ENCODE peak calls at places on chromosomes 5 and 9, in nine cellular contexts. A is tibial nerve, W is brain microvascular endothelial cell, Y is cardiac muscle cell, E is stomach, M is lower lobe of right lung, O is A549, K is PC-3, H is transverse colon. N is an unnamed sample.

GRCh38 chr5:133114933-133115310 is 63.1 kb downstream of the HSPA4 start:
- DNase-seq in A (no peak), W (no peak), Y (no peak), E (no peak), M (no peak), O (no peak), K (no peak), H (no peak), N (no peak)

GRCh38 chr9:12640866-12641636 is 52.1 kb upstream of the TYRP1 start:
- DNase-seq in A (no peak), W (no peak), Y (no peak), E (no peak), M (no peak), O (no peak), K (no peak), H (no peak), N (no peak)

GRCh38 chr5:150278046-150278760 is 11.4 kb downstream of the CAMK2A start:
- DNase-seq in A (no peak), W (no peak), Y (peak), E (no peak), M (no peak), O (no peak), K (no peak), H (no peak), N (no peak)

GRCh38 chr9:82606761-82607382 is 456.1 kb downstream of the RASEF start:
- DNase-seq in A (no peak), W (peak), Y (peak), E (peak), M (no peak), O (peak), K (peak), H (peak), N (peak)

GRCh38 chr9:115034801-115035200 is 83.2 kb downstream of the TNC start:
- DNase-seq in A (no peak), W (peak), Y (peak), E (no peak), M (no peak), O (no peak), K (no peak), H (no peak), N (no peak)

GRCh38 chr5:172065431-172066065 is 59.1 kb upstream of the FBXW11 start:
- DNase-seq in A (no peak), W (no peak), Y (peak), E (no peak), M (no peak), O (no peak), K (no peak), H (no peak), N (no peak)

GRCh38 chr9:87878930-87879603 is 3.6 kb upstream of the SPATA31E1 start:
- DNase-seq in A (no peak), W (peak), Y (peak), E (no peak), M (no peak), O (peak), K (peak), H (no peak), N (no peak)

GRCh38 chr9:25449503-25449902 is 228.7 kb downstream of the TUSC1 start:
- DNase-seq in A (no peak), W (no peak), Y (no peak), E (no peak), M (no peak), O (no peak), K (peak), H (no peak), N (no peak)

GRCh38 chr5:83846601-83847000 is 125.9 kb upstream of the HAPLN1 start:
- DNase-seq in A (no peak), W (no peak), Y (no peak), E (no peak), M (no peak), O (no peak), K (no peak), H (no peak), N (no peak)

GRCh38 chr9:23822331-23823169 is 3.5 kb downstream of the ELAVL2 start:
- DNase-seq in A (no peak), W (no peak), Y (no peak), E (no peak), M (no peak), O (no peak), K (no peak), H (no peak), N (no peak)

GRCh38 chr5:149603210-149603609 is 21.9 kb downstream of the ARHGEF37 start:
- DNase-seq in A (no peak), W (no peak), Y (no peak), E (peak), M (no peak), O (no peak), K (peak), H (peak), N (no peak)

GRCh38 chr5:140557136-140557805 is at the start of gene SRA1:
- DNase-seq in A (peak), W (peak), Y (peak), E (peak), M (peak), O (peak), K (peak), H (peak), N (peak)

GRCh38 chr5:5372930-5373329 is 49.5 kb upstream of the ICE1 start:
- DNase-seq in A (no peak), W (no peak), Y (no peak), E (no peak), M (no peak), O (no peak), K (no peak), H (no peak), N (no peak)

GRCh38 chr9:124286292-124286931 is 28.7 kb downstream of the NEK6 start:
- DNase-seq in A (no peak), W (peak), Y (peak), E (peak), M (peak), O (peak), K (no peak), H (peak), N (no peak)

GRCh38 chr9:100739208-100739607 is 161.3 kb downstream of the CAVIN4 start:
- DNase-seq in A (no peak), W (no peak), Y (no peak), E (no peak), M (no peak), O (no peak), K (peak), H (no peak), N (no peak)

GRCh38 chr9:110303136-110303535 is 34.5 kb downstream of the TXNDC8 start:
- DNase-seq in A (no peak), W (no peak), Y (peak), E (no peak), M (no peak), O (no peak), K (no peak), H (no peak), N (no peak)

GRCh38 chr9:63816742-63817621 is 1468.0 kb downstream of the FOXD4L5 start:
- DNase-seq in A (peak), W (peak), Y (peak), E (peak), M (peak), O (no peak), K (peak), H (peak), N (peak)

GRCh38 chr5:90909091-90909503 is 350.5 kb downstream of the ADGRV1 start:
- DNase-seq in A (no peak), W (peak), Y (peak), E (no peak), M (no peak), O (no peak), K (no peak), H (no peak), N (no peak)

GRCh38 chr9:81183763-81184162 is 505.6 kb downstream of the TLE1 start:
- DNase-seq in A (no peak), W (peak), Y (peak), E (no peak), M (no peak), O (no peak), K (peak), H (no peak), N (no peak)

DNA sequence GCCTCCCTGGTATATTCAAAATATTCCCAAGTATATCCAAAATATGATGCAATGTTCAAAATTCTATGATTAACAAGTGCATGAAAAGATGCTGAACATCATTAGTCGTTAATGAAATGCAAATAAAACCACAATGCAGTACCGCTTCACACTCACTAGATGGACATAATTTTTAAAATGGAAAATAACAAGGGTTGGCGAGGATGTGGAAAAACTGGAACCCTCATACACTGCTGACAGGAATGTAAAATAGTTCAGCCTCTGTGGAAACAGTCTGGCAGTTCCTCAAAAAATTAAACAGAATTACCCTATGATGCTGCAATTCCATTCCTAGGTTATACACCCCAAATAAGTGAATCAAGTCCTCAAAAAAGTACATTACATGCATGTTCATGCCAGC is 36.1 kb upstream of the MYOT start:
- DNase-seq in A (no peak), W (no peak), Y (peak), E (no peak), M (no peak), O (no peak), K (no peak), H (no peak), N (no peak)
- TF ChIP-seq CTCF in A (no peak), W (peak), Y (peak), E (no peak), M (no peak), O (no peak), K (no peak), H (peak), N (peak)

DNA sequence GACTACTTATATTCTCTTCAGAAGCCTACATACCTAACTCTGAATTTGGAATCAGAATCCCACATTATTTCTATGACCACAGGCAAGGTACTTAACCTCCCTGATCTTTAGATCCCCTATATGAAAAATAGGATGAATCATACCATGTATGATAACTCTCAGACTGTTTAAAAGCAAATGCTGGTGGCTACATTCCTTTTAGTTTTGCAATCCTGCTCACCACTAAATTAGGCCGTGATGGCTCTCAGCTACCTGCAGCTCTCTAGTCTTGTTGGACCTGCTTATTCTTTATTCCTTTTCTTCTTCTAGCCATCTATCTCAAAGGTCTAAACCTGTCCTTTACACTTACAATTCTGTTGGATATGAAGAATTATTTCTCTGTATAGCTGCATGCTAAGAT is 303.4 kb upstream of the ATP10B start:
- DNase-seq in A (no peak), W (no peak), Y (no peak), E (no peak), M (no peak), O (no peak), K (no peak), H (no peak), N (no peak)
- H3K4me3 ChIP-seq in A (no peak), W (no peak), Y (no peak), E (no peak), M (no peak), O (no peak), K (no peak), H (no peak), N (no peak)

GRCh38 chr9:98994226-98995058 is 50.7 kb downstream of the COL15A1 start:
- DNase-seq in A (no peak), W (no peak), Y (peak), E (no peak), M (no peak), O (no peak), K (no peak), H (no peak), N (no peak)

GRCh38 chr9:98995059-98995665 is 51.5 kb downstream of the COL15A1 start:
- DNase-seq in A (no peak), W (no peak), Y (peak), E (peak), M (no peak), O (no peak), K (no peak), H (peak), N (no peak)

GRCh38 chr9:98993570-98993945 is 49.9 kb downstream of the COL15A1 start:
- DNase-seq in A (no peak), W (peak), Y (no peak), E (no peak), M (peak), O (no peak), K (no peak), H (peak), N (no peak)

GRCh38 chr9:98991981-98992884 is 48.5 kb downstream of the COL15A1 start:
- DNase-seq in A (no peak), W (no peak), Y (no peak), E (no peak), M (no peak), O (no peak), K (no peak), H (no peak), N (no peak)

GRCh38 chr9:98992885-98993569 is 49.3 kb downstream of the COL15A1 start:
- DNase-seq in A (no peak), W (no peak), Y (no peak), E (no peak), M (no peak), O (no peak), K (no peak), H (no peak), N (no peak)
- H3K27ac ChIP-seq in A (no peak), W (no peak), Y (no peak), E (no peak), M (no peak), O (peak), K (no peak), H (no peak), N (no peak)

DNA sequence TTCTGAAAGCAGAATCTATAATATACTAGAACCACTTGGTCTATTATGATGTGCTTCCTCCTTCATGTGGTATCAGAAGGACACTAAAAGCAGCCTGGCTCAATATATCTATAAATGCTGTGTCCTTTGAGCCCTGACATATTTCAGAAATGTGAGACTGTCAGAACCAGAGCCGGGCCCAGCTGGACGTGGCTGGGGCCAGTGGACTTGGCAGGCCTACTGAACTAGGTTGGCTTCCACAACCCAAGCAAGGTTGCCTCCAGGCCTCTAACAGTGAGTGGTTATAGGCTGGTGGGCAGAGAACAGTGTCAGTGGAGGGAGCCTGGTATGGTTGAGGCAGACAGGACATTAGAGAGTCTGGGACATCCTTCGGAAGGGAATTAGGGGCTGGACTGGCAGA is 78.9 kb downstream of the GALNT10 start:
- DNase-seq in A (no peak), W (no peak), Y (no peak), E (no peak), M (no peak), O (no peak), K (no peak), H (no peak), N (no peak)
- TF ChIP-seq CTCF in A (no peak), W (no peak), Y (no peak), E (no peak), M (no peak), O (no peak), K (no peak), H (no peak), N (no peak)

GRCh38 chr5:72503888-72504491 is 3.2 kb downstream of the ZNF366 start:
- DNase-seq in A (no peak), W (peak), Y (peak), E (no peak), M (no peak), O (peak), K (peak), H (no peak), N (no peak)
- H3K4me3 ChIP-seq in A (no peak), W (no peak), Y (no peak), E (no peak), M (peak), O (no peak), K (no peak), H (no peak), N (no peak)

DNA sequence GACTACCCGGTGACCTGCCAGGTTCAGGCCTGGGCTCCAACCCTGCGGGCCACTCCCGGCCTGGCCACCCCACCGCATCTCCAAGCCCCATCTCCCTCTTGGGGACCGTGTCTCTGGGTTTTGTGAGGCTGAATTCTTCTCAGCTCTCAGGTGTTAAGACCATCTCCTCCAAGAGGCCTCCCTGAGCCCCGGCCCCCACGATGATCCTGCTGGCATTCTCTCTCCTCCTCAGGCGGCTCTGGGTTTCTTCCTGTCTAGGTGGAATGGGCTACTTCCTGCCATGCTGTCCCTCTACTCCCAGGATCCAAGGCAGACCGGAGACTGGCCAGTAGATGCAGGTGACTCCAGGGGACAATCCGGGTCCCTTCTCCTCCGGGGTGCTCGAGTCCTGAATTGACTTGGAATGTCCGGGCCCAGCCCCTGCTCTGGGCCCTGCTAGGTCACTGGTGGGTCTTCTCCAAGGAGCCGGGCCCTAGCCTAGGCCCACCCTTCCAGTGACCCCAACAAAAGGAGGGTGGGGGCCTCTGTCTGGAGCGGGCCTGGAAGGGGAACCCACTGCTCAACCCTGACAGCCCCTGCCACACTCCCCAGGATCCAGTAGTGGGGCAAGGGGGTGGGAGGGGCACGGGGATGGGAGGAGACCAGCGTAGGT is 219.8 kb downstream of the C9orf50 start:
- DNase-seq in A (no peak), W (no peak), Y (no peak), E (no peak), M (peak), O (no peak), K (no peak), H (no peak), N (peak)
- H3K27ac ChIP-seq in A (peak), W (no peak), Y (peak), E (peak), M (no peak), O (peak), K (no peak), H (peak), N (peak)

GRCh38 chr5:131068893-131069643 is 96.0 kb downstream of the HINT1 start:
- DNase-seq in A (no peak), W (no peak), Y (peak), E (no peak), M (no peak), O (no peak), K (no peak), H (peak), N (peak)
- TF ChIP-seq CTCF in A (no peak), W (no peak), Y (no peak), E (no peak), M (no peak), O (no peak), K (peak), H (no peak), N (peak)

DNA sequence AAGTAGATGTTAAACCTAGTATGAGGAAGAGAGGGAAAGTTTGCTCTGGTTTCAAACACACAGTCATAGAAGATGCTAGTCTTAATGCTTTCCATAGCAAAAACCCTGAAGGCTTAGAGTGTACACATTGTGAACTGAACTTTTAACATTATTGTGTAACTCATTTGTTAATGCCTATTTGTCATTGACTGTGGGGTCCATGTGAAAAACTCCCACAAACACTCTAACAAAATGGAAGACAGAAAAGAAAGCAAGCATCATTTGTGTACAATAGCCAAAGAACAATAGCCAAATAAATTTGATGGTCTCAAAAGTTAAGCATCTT is 83.1 kb downstream of the DOCK8 start:
- DNase-seq in A (no peak), W (no peak), Y (no peak), E (no peak), M (no peak), O (no peak), K (no peak), H (no peak), N (no peak)
- H3K4me3 ChIP-seq in A (no peak), W (no peak), Y (no peak), E (no peak), M (no peak), O (no peak), K (no peak), H (no peak), N (no peak)

GRCh38 chr9:136170291-136170901 is 34.5 kb downstream of the LHX3 start:
- DNase-seq in A (no peak), W (no peak), Y (peak), E (peak), M (no peak), O (peak), K (peak), H (peak), N (peak)

GRCh38 chr9:136172412-136173079 is 32.4 kb downstream of the LHX3 start:
- DNase-seq in A (no peak), W (no peak), Y (no peak), E (no peak), M (no peak), O (no peak), K (no peak), H (no peak), N (no peak)

GRCh38 chr9:136171801-136172411 is 33.0 kb downstream of the LHX3 start:
- DNase-seq in A (no peak), W (no peak), Y (no peak), E (no peak), M (no peak), O (no peak), K (peak), H (no peak), N (no peak)

GRCh38 chr9:136169495-136169894 is 35.4 kb downstream of the LHX3 start:
- DNase-seq in A (no peak), W (no peak), Y (no peak), E (no peak), M (no peak), O (no peak), K (no peak), H (no peak), N (no peak)

GRCh38 chr9:136171009-136171800 is 33.7 kb downstream of the LHX3 start:
- DNase-seq in A (no peak), W (no peak), Y (no peak), E (no peak), M (no peak), O (no peak), K (no peak), H (no peak), N (no peak)
- H3K27ac ChIP-seq in A (no peak), W (no peak), Y (peak), E (no peak), M (no peak), O (peak), K (no peak), H (no peak), N (no peak)

GRCh38 chr5:181241393-181241975 is 2.2 kb downstream of the RACK1 start:
- DNase-seq in A (no peak), W (peak), Y (peak), E (no peak), M (no peak), O (no peak), K (peak), H (no peak), N (no peak)
- TF ChIP-seq CTCF in A (no peak), W (peak), Y (no peak), E (no peak), M (no peak), O (no peak), K (peak), H (no peak), N (no peak)